ENCODE peak calls at places on chromosomes 12 and 14, in five cellular contexts. T is K562, D is H1, G is GM12878, Y is HepG2. C is an unnamed sample.

GRCh38 chr12:96421014-96421413 is 20.8 kb upstream of the CDK17 start:
- DNase-seq in T (no peak), D (no peak), G (no peak), Y (no peak), C (no peak)

GRCh38 chr14:69088523-69089445 is 64.1 kb downstream of the DCAF5 start:
- DNase-seq in T (no peak), D (no peak), G (no peak), Y (no peak), C (no peak)

GRCh38 chr12:84986586-84986985 is 49.5 kb downstream of the TSPAN19 start:
- DNase-seq in T (no peak), D (no peak), G (no peak), Y (no peak), C (no peak)

GRCh38 chr14:56555921-56556570 is 23.6 kb upstream of the TMEM260 start:
- DNase-seq in T (peak; percentile 41), D (no peak), G (no peak), Y (peak; percentile 76), C (peak; percentile 58)

GRCh38 chr14:72315720-72316119 is 383.5 kb downstream of the RGS6 start:
- DNase-seq in T (no peak), D (no peak), G (no peak), Y (no peak), C (no peak)

GRCh38 chr12:22410497-22410896 is 76.0 kb upstream of the ST8SIA1 start:
- DNase-seq in T (no peak), D (no peak), G (no peak), Y (no peak), C (no peak)

GRCh38 chr14:78524766-78525165 is 354.6 kb downstream of the NRXN3 start:
- DNase-seq in T (no peak), D (no peak), G (no peak), Y (no peak), C (no peak)

GRCh38 chr12:3698218-3698974 is 54.5 kb downstream of the CRACR2A start:
- DNase-seq in T (no peak), D (no peak), G (no peak), Y (no peak), C (no peak)

GRCh38 chr14:73432124-73432523 is 26.2 kb downstream of the NUMB start:
- DNase-seq in T (no peak), D (no peak), G (no peak), Y (no peak), C (no peak)

GRCh38 chr14:70871001-70871400 is 36.3 kb upstream of the PCNX1 start:
- DNase-seq in T (no peak), D (no peak), G (no peak), Y (no peak), C (no peak)

GRCh38 chr12:31922341-31923062 is 36.7 kb upstream of the RESF1 start:
- DNase-seq in T (no peak), D (no peak), G (no peak), Y (peak; percentile 20), C (peak; percentile 35)

GRCh38 chr12:34304546-34304945 is 282.2 kb downstream of the ALG10 start:
- DNase-seq in T (no peak), D (no peak), G (no peak), Y (no peak), C (no peak)

GRCh38 chr12:89383235-89384049 is 31.1 kb upstream of the DUSP6 start:
- DNase-seq in T (no peak), D (no peak), G (no peak), Y (peak; percentile 89), C (no peak)

GRCh38 chr12:66751432-66752113 is 72.7 kb upstream of the GRIP1 start:
- DNase-seq in T (no peak), D (no peak), G (no peak), Y (no peak), C (no peak)

GRCh38 chr14:52825085-52825484 is 33.7 kb upstream of the GNPNAT1 start:
- DNase-seq in T (no peak), D (no peak), G (peak; percentile 17), Y (no peak), C (no peak)

GRCh38 chr14:105150368-105151111 is 18.0 kb downstream of the JAG2 start:
- DNase-seq in T (no peak), D (no peak), G (no peak), Y (no peak), C (no peak)

GRCh38 chr12:128980623-128981022 is 127.3 kb downstream of the GLT1D1 start:
- DNase-seq in T (peak; percentile 57), D (no peak), G (no peak), Y (no peak), C (no peak)

GRCh38 chr14:70755655-70756054 is 53.7 kb downstream of the MAP3K9 start:
- DNase-seq in T (no peak), D (no peak), G (no peak), Y (no peak), C (no peak)

GRCh38 chr14:101721951-101722661 is 39.4 kb upstream of the PPP2R5C start:
- DNase-seq in T (no peak), D (no peak), G (no peak), Y (peak; percentile 47), C (no peak)

GRCh38 chr12:88339254-88339949 is 197.3 kb downstream of the TMTC3 start:
- DNase-seq in T (no peak), D (no peak), G (no peak), Y (no peak), C (no peak)

GRCh38 chr14:101121399-101122113 is 218.0 kb upstream of the RTL1 start:
- DNase-seq in T (no peak), D (no peak), G (no peak), Y (no peak), C (no peak)

GRCh38 chr14:93054006-93054405 is 61.7 kb downstream of the ITPK1 start:
- DNase-seq in T (no peak), D (no peak), G (no peak), Y (no peak), C (no peak)
- TF ChIP-seq POLR2A in T (no peak), D (no peak), G (no peak), Y (no peak), C (no peak)

GRCh38 chr14:97878727-97879126 is 1081.5 kb downstream of the VRK1 start:
- DNase-seq in T (no peak), D (no peak), G (no peak), Y (no peak), C (no peak)
- TF ChIP-seq HDAC2 in T (no peak), D (no peak), G (no peak), Y (no peak), C (no peak)

GRCh38 chr12:50112456-50113218 is 601 bp downstream of the COX14 start:
- DNase-seq in T (peak; percentile 67), D (peak; percentile 13), G (no peak), Y (peak; percentile 49), C (peak; percentile 66)

GRCh38 chr12:50110127-50110761 is 1.8 kb upstream of the COX14 start:
- DNase-seq in T (peak; percentile 83), D (no peak), G (peak; percentile 50), Y (peak; percentile 86), C (no peak)

GRCh38 chr12:50110762-50111416 is 1.1 kb upstream of the COX14 start:
- DNase-seq in T (peak; percentile 32), D (no peak), G (peak; percentile 48), Y (peak; percentile 77), C (peak; percentile 52)

GRCh38 chr12:50111417-50111692 is 681 bp upstream of the COX14 start:
- DNase-seq in T (no peak), D (no peak), G (no peak), Y (no peak), C (no peak)

GRCh38 chr12:50111693-50112455 is at the start of gene COX14:
- DNase-seq in T (peak; percentile 98), D (peak; percentile 99), G (peak; percentile 99), Y (peak; percentile 99), C (peak; percentile 100)
- TF ChIP-seq POLR2A in T (peak; percentile 90), D (no peak), G (peak; percentile 99), Y (peak; percentile 97), C (peak; percentile 96)

DNA sequence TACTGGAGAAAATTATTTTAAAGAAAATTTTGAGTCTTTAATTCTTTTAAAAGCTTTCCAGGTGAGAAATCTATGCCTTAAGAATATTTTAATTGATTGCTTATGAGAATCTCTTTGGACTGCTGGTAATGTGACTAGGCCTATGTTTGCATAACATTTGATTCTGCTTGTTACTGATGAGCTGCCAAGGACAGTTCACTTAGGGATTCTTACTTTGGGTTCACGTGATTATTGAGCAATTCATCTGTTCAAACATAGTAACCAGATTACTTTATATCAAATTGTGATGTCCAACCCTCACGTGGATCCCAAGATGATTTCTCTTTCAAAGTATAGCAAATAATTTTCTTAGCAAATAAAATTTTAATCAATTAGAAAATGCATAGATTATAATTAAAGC is 27.4 kb upstream of the ABCD2 start:
- DNase-seq in T (no peak), D (no peak), G (no peak), Y (no peak), C (no peak)
- TF ChIP-seq HDAC2 in T (no peak), D (no peak), G (no peak), Y (no peak), C (no peak)

GRCh38 chr12:132887513-132888341 is at the start of gene CHFR:
- DNase-seq in T (peak; percentile 95), D (peak; percentile 94), G (peak; percentile 77), Y (peak; percentile 94), C (peak; percentile 98)
- TF ChIP-seq POLR2A in T (peak; percentile 45), D (no peak), G (peak; percentile 86), Y (peak; percentile 92), C (peak; percentile 20)

GRCh38 chr12:110203546-110203945 is 77.5 kb upstream of the ATP2A2 start:
- DNase-seq in T (no peak), D (no peak), G (no peak), Y (no peak), C (no peak)
- TF ChIP-seq HDAC2 in T (no peak), D (no peak), G (no peak), Y (no peak), C (no peak)

GRCh38 chr12:120301962-120302815 is at the start of gene SIRT4:
- DNase-seq in T (peak; percentile 93), D (no peak), G (peak; percentile 88), Y (peak; percentile 93), C (peak; percentile 98)
- TF ChIP-seq POLR2A in T (peak; percentile 64), D (no peak), G (no peak), Y (peak; percentile 45), C (no peak)

GRCh38 chr14:49768301-49769121 is 558 bp downstream of the KLHDC2 start:
- DNase-seq in T (peak; percentile 43), D (peak; percentile 10), G (no peak), Y (peak; percentile 70), C (peak; percentile 13)

GRCh38 chr14:49767473-49768300 is at the start of gene KLHDC2:
- DNase-seq in T (peak; percentile 76), D (peak; percentile 44), G (no peak), Y (peak; percentile 73), C (peak; percentile 91)

GRCh38 chr14:49769581-49770211 is 1.7 kb downstream of the KLHDC2 start:
- DNase-seq in T (no peak), D (no peak), G (no peak), Y (no peak), C (no peak)

GRCh38 chr14:49769171-49769570 is 1.2 kb downstream of the KLHDC2 start:
- DNase-seq in T (no peak), D (no peak), G (no peak), Y (peak; percentile 53), C (no peak)

DNA sequence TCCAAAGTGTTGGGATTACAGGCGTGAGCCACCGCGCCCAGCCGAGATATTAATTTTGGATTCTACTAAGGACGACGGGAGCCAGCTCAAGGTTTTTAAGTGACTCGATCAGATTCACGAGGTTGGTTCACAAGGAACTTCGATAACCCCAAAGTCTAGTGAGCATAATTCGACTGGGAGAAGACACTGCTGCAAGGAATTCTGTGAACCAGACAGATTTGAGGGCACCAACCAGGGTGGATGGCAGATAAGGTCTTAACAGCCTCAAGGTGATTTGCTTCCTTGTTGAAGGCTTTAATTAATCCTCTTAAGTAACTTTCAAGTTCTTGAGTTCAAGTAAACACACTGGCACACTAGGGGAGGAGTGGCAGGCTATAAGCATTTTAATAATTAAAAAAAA is 1.1 kb upstream of the KLHDC2 start:
- DNase-seq in T (no peak), D (no peak), G (no peak), Y (no peak), C (no peak)
- TF ChIP-seq HDAC2 in T (no peak), D (no peak), G (no peak), Y (no peak), C (no peak)

C was measured in A549.